ENCODE peak calls at places on chromosome 10, in four cellular contexts. X is GM23338, K is NCI-H460, G is NCI-H1092. B is an unnamed sample.

GRCh38 chr10:92395271-92395670 is 104.3 kb downstream of the MARCHF5 start:
- DNase-seq in X (no peak), K (no peak), G (no peak), B (peak)

GRCh38 chr10:65235266-65235665 is 1690.6 kb upstream of the LRRTM3 start:
- DNase-seq in X (no peak), K (no peak), G (no peak), B (no peak)

GRCh38 chr10:101139421-101139911 is 8.4 kb downstream of the TLX1 start:
- DNase-seq in X (peak), K (no peak), G (no peak), B (peak)

GRCh38 chr10:15451137-15452094 is 80.3 kb upstream of the FAM171A1 start:
- DNase-seq in X (no peak), K (no peak), G (no peak), B (no peak)

GRCh38 chr10:79260803-79261740 is 86.2 kb upstream of the PPIF start:
- DNase-seq in X (peak), K (no peak), G (peak), B (peak)

GRCh38 chr10:71344916-71345557 is 26.0 kb downstream of the SLC29A3 start:
- DNase-seq in X (no peak), K (no peak), G (no peak), B (peak)

GRCh38 chr10:50279489-50279888 is 28.2 kb upstream of the ASAH2 start:
- DNase-seq in X (peak), K (no peak), G (no peak), B (peak)

GRCh38 chr10:60134548-60134947 is 228.2 kb upstream of the CCDC6 start:
- DNase-seq in X (no peak), K (no peak), G (no peak), B (no peak)

GRCh38 chr10:31864834-31865518 is 63.7 kb downstream of the ARHGAP12 start:
- DNase-seq in X (peak), K (peak), G (no peak), B (peak)

GRCh38 chr10:78741541-78741940 is 327.2 kb upstream of the ZMIZ1 start:
- DNase-seq in X (no peak), K (no peak), G (no peak), B (no peak)

GRCh38 chr10:96658844-96659243 is 61.5 kb downstream of the PIK3AP1 start:
- DNase-seq in X (no peak), K (no peak), G (no peak), B (no peak)

GRCh38 chr10:114811769-114812353 is 9.7 kb upstream of the FHIP2A start:
- DNase-seq in X (no peak), K (no peak), G (no peak), B (no peak)

GRCh38 chr10:42149027-42149700 is 489.2 kb downstream of the ZNF33B start:
- DNase-seq in X (no peak), K (no peak), G (no peak), B (no peak)

GRCh38 chr10:125029584-125030242 is 87.8 kb downstream of the ZRANB1 start:
- DNase-seq in X (no peak), K (no peak), G (no peak), B (no peak)

GRCh38 chr10:79367421-79368189 is 20.3 kb downstream of the PPIF start:
- DNase-seq in X (no peak), K (no peak), G (no peak), B (no peak)

GRCh38 chr10:10364916-10365315 is 652.8 kb upstream of the CELF2 start:
- DNase-seq in X (no peak), K (no peak), G (no peak), B (no peak)

GRCh38 chr10:74852406-74852805 is 26.0 kb downstream of the KAT6B start:
- DNase-seq in X (no peak), K (no peak), G (no peak), B (no peak)

GRCh38 chr10:113941140-113941539 is 86.7 kb downstream of the NHLRC2 start:
- DNase-seq in X (no peak), K (no peak), G (no peak), B (no peak)

GRCh38 chr10:24097771-24098207 is 111.1 kb upstream of the KIAA1217 start:
- DNase-seq in X (no peak), K (no peak), G (no peak), B (no peak)

GRCh38 chr10:132363376-132363775 is 31.4 kb downstream of the LRRC27 start:
- DNase-seq in X (peak), K (no peak), G (no peak), B (no peak)

GRCh38 chr10:27188897-27189296 is 33.7 kb downstream of the MASTL start:
- DNase-seq in X (peak), K (no peak), G (no peak), B (no peak)

GRCh38 chr10:69497611-69498390 is 46.5 kb downstream of the TSPAN15 start:
- DNase-seq in X (no peak), K (no peak), G (no peak), B (no peak)

GRCh38 chr10:70137135-70137534 is 4.5 kb upstream of the AIFM2 start:
- DNase-seq in X (no peak), K (no peak), G (no peak), B (no peak)

GRCh38 chr10:112613620-112614019 is 166.6 kb downstream of the VTI1A start:
- DNase-seq in X (no peak), K (no peak), G (no peak), B (no peak)